ENCODE peak calls at places on chromosomes 4 and X, in six cellular contexts. Z is aorta, W is mesenchymal stem cell, S is fibroblast of lung, B is tibial nerve, P is right cardiac atrium. D is an unnamed sample. For H3K4me1, the result is how much of the 10 kb centered on the place peaks cover.

GRCh38 chr4:48275247-48275646 is 5.6 kb upstream of the TEC start:
- DNase-seq in Z (no peak), W (peak), S (no peak), B (no peak), P (no peak), D (no peak)

GRCh38 chr4:169089004-169089403 is 78.9 kb upstream of the CBR4 start:
- DNase-seq in Z (no peak), W (no peak), S (no peak), B (no peak), P (no peak), D (no peak)

GRCh38 chr4:1409079-1409805 is 3.0 kb upstream of the NKX1-1 start:
- DNase-seq in Z (no peak), W (no peak), S (no peak), B (no peak), P (no peak), D (no peak)

GRCh38 chr4:71944956-71945355 is 86.8 kb upstream of the NPFFR2 start:
- DNase-seq in Z (no peak), W (peak), S (peak), B (no peak), P (no peak), D (no peak)

GRCh38 chrX:136623400-136623799 is 24.6 kb upstream of the CD40LG start:
- DNase-seq in Z (no peak), W (no peak), S (no peak), B (no peak), P (no peak), D (no peak)

GRCh38 chr4:153448003-153448731 is 18.0 kb upstream of the TMEM131L start:
- DNase-seq in Z (no peak), W (peak), S (peak), B (no peak), P (no peak), D (no peak)

GRCh38 chr4:85644061-85644460 is 169.1 kb downstream of the ARHGAP24 start:
- DNase-seq in Z (no peak), W (no peak), S (no peak), B (no peak), P (no peak), D (no peak)

GRCh38 chr4:106996490-106996889 is 39.6 kb downstream of the DKK2 start:
- DNase-seq in Z (no peak), W (no peak), S (no peak), B (no peak), P (no peak), D (no peak)

GRCh38 chr4:30380404-30380998 is 339.7 kb upstream of the PCDH7 start:
- DNase-seq in Z (no peak), W (peak), S (peak), B (no peak), P (no peak), D (no peak)

GRCh38 chr4:147094228-147094627 is 148.6 kb upstream of the TTC29 start:
- DNase-seq in Z (no peak), W (no peak), S (no peak), B (no peak), P (no peak), D (no peak)

GRCh38 chrX:7316280-7316679 is 168.3 kb upstream of the PUDP start:
- DNase-seq in Z (no peak), W (no peak), S (peak), B (no peak), P (no peak), D (no peak)

GRCh38 chrX:151825927-151826471 is 86.7 kb upstream of the MAGEA4 start:
- DNase-seq in Z (no peak), W (peak), S (peak), B (no peak), P (peak), D (no peak)

GRCh38 chrX:1111543-1112300 is 100.7 kb downstream of the CRLF2 start:
- DNase-seq in Z (no peak), W (no peak), S (no peak), B (no peak), P (no peak), D (no peak)

GRCh38 chrX:13994104-13994503 is 35.6 kb downstream of the GEMIN8 start:
- DNase-seq in Z (no peak), W (no peak), S (no peak), B (no peak), P (no peak), D (no peak)

GRCh38 chr4:33467291-33467690 is 2747.1 kb downstream of the PCDH7 start:
- DNase-seq in Z (no peak), W (no peak), S (no peak), B (no peak), P (no peak), D (no peak)

GRCh38 chrX:11438767-11439166 is 145.6 kb downstream of the AMELX start:
- DNase-seq in Z (no peak), W (no peak), S (peak), B (no peak), P (no peak), D (no peak)

GRCh38 chrX:132615396-132616131 is 126.7 kb upstream of the MBNL3 start:
- DNase-seq in Z (peak), W (peak), S (peak), B (no peak), P (no peak), D (no peak)

GRCh38 chr4:176906693-176907092 is 114.0 kb upstream of the VEGFC start:
- DNase-seq in Z (no peak), W (peak), S (no peak), B (no peak), P (no peak), D (no peak)

GRCh38 chrX:7941390-7942042 is 14.3 kb upstream of the PNPLA4 start:
- DNase-seq in Z (no peak), W (no peak), S (peak), B (no peak), P (no peak), D (no peak)

GRCh38 chr4:68361146-68361589 is 11.3 kb upstream of the YTHDC1 start:
- DNase-seq in Z (no peak), W (peak), S (peak), B (no peak), P (no peak), D (no peak)

GRCh38 chrX:42739771-42740170 is 38.2 kb downstream of the PPP1R2C start:
- DNase-seq in Z (no peak), W (no peak), S (no peak), B (no peak), P (peak), D (no peak)

GRCh38 chr4:30726090-30726668 is 6.0 kb downstream of the PCDH7 start:
- DNase-seq in Z (no peak), W (no peak), S (peak), B (no peak), P (no peak), D (no peak)

GRCh38 chr4:169102011-169102410 is 92.0 kb upstream of the CBR4 start:
- DNase-seq in Z (no peak), W (no peak), S (peak), B (no peak), P (no peak), D (no peak)

GRCh38 chrX:105653891-105654290 is 168.4 kb upstream of the NRK start:
- DNase-seq in Z (no peak), W (peak), S (peak), B (no peak), P (no peak), D (no peak)

GRCh38 chrX:66833426-66833825 is 194.5 kb upstream of the EDA2R start:
- DNase-seq in Z (no peak), W (no peak), S (no peak), B (no peak), P (no peak), D (no peak)

GRCh38 chr4:15186149-15186548 is 183.9 kb downstream of the CPEB2 start:
- DNase-seq in Z (no peak), W (no peak), S (peak), B (no peak), P (no peak), D (no peak)

DNA sequence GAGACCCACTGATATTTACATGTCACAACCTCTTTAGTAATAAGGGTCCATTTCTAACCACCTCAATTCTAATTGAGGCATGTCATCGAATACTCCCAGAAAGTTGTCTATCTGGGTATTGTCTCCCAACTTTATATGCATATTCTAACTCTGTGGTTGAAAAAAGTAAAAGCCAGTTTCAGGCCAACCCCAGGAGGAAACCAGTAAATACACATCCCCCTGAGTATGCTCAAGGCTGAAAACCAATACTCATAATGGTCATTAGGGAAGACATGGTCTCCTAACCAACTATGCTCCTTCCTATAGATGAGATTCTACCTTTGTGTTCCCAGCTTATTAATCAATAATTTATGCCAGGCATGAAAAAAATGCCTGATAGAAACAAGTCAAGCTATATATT is 96.6 kb downstream of the SH3KBP1 start:
- DNase-seq in Z (no peak), W (no peak), S (no peak), B (no peak), P (no peak), D (no peak)
- H3K4me1 ChIP-seq in Z (under half), W (under half), S (under half), B (under half), P (under half), D (under half)

GRCh38 chrX:149205937-149206336 is 299.2 kb downstream of the IDS start:
- DNase-seq in Z (no peak), W (no peak), S (no peak), B (no peak), P (no peak), D (no peak)
- H3K27ac ChIP-seq in Z (no peak), W (no peak), S (no peak), B (no peak), P (no peak), D (no peak)

GRCh38 chr4:139916041-139916440 is 237.9 kb downstream of the MAML3 start:
- DNase-seq in Z (no peak), W (no peak), S (peak), B (no peak), P (no peak), D (no peak)
- H3K4me1 ChIP-seq in Z (under half), W (under half), S (under half), B (half or more), P (under half), D (under half)

GRCh38 chr4:10335050-10335449 is 122.2 kb downstream of the ZNF518B start:
- DNase-seq in Z (no peak), W (no peak), S (no peak), B (no peak), P (no peak), D (no peak)
- H3K27ac ChIP-seq in Z (no peak), W (no peak), S (no peak), B (no peak), P (no peak), D (no peak)

DNA sequence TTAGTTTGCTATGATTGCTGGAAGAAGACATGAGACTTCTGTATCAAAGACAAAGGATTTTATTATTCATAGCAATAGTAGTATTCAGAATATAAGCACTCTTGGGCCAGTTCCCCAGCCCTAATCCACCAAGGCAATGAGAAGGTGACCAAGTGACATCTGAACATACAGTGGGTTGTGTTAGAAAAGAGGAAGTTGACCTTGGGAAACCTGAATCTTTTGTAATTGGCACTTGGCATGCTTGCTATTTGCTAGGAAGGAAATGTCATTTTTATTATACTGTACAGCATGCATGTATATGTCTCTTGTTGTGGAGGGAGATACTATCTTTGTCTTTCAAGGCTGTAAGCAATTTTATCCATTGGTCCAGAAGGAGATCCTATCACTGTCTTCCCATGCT is 216.1 kb upstream of the FAT1 start:
- DNase-seq in Z (no peak), W (no peak), S (no peak), B (no peak), P (no peak), D (no peak)
- H3K4me1 ChIP-seq in Z (under half), W (under half), S (under half), B (under half), P (under half), D (under half)

GRCh38 chr4:6917445-6918241 is 8.0 kb downstream of the TBC1D14 start:
- DNase-seq in Z (peak), W (peak), S (peak), B (peak), P (peak), D (peak)
- H3K27ac ChIP-seq in Z (no peak), W (no peak), S (no peak), B (peak), P (no peak), D (peak)

D was measured in psoas muscle.